ENCODE peak calls at places on chromosomes 3 and 15, in six cellular contexts. A, T, I, U, R and Q are unnamed samples.

GRCh38 chr15:58479941-58480340 is 48.1 kb downstream of the LIPC start:
- DNase-seq in T (no peak), I (no peak), U (no peak), A (no peak), R (no peak), Q (no peak)

GRCh38 chr3:10338591-10339369 is 17.9 kb upstream of the SEC13 start:
- DNase-seq in I (no peak), U (no peak), T (no peak), R (no peak), A (no peak), Q (no peak)

GRCh38 chr15:34812369-34812768 is 17.0 kb upstream of the ACTC1 start:
- DNase-seq in A (peak), U (no peak), I (no peak), T (no peak), R (no peak), Q (peak)

GRCh38 chr3:163605915-163606314 is 1472.4 kb downstream of the SI start:
- DNase-seq in U (no peak), A (no peak), T (no peak), R (no peak), I (no peak), Q (no peak)

GRCh38 chr15:98386594-98386993 is 261.7 kb upstream of the IGF1R start:
- DNase-seq in R (no peak), T (no peak), U (no peak), A (no peak), I (no peak), Q (no peak)

GRCh38 chr15:29670945-29671307 is 151.3 kb downstream of the TJP1 start:
- DNase-seq in R (no peak), T (no peak), A (peak), I (no peak), U (no peak), Q (peak)

GRCh38 chr3:156676467-156677119 is 2.2 kb downstream of the TIPARP start:
- DNase-seq in A (peak), T (no peak), R (no peak), I (no peak), U (no peak), Q (peak)

GRCh38 chr15:80401471-80401870 is 2.7 kb upstream of the ARNT2 start:
- DNase-seq in A (no peak), T (no peak), U (no peak), R (no peak), I (no peak), Q (no peak)

GRCh38 chr15:39803016-39803415 is 20.4 kb upstream of the FSIP1 start:
- DNase-seq in A (no peak), T (no peak), I (no peak), U (no peak), R (no peak), Q (no peak)

GRCh38 chr3:63351159-63352007 is 73.3 kb downstream of the SYNPR start:
- DNase-seq in R (no peak), U (no peak), I (no peak), T (no peak), A (peak), Q (peak)

GRCh38 chr3:71702131-71703024 is 22.8 kb downstream of the EIF4E3 start:
- DNase-seq in I (no peak), U (no peak), A (no peak), R (peak), T (no peak), Q (no peak)